ENCODE peak calls at places on chromosomes 3 and 15, in eight cellular contexts. Q, W, S, V, P, K, A and J are unnamed samples.

GRCh38 chr3:46904303-46905190 is 27.0 kb downstream of the PTH1R start:
- DNase-seq in S (peak; percentile 14), W (no peak), P (no peak), A (no peak), Q (no peak), V (no peak), K (peak; percentile 77), J (no peak)

GRCh38 chr3:143226678-143227291 is 107.2 kb downstream of the CHST2 start:
- DNase-seq in Q (no peak), S (peak; percentile 22), V (no peak), K (no peak), W (no peak), P (no peak), A (peak; percentile 31), J (peak; percentile 51)

GRCh38 chr3:53254810-53255359 is 937 bp downstream of the TKT start:
- DNase-seq in W (peak; percentile 66), V (peak; percentile 88), S (peak; percentile 95), A (peak; percentile 87), Q (peak; percentile 48), P (peak; percentile 25), K (peak; percentile 91), J (peak; percentile 89)

GRCh38 chr15:57566840-57567239 is 24.9 kb upstream of the MYZAP start:
- DNase-seq in W (peak; percentile 70), Q (no peak), S (peak; percentile 57), V (peak; percentile 86), A (peak; percentile 83), P (no peak), K (peak; percentile 41), J (peak; percentile 89)

GRCh38 chr3:49173116-49173791 is 1.9 kb downstream of the KLHDC8B start:
- DNase-seq in S (peak; percentile 49), K (peak; percentile 85), Q (no peak), A (no peak), W (peak; percentile 87), V (no peak), P (no peak), J (no peak)

GRCh38 chr3:37474936-37475335 is 300.6 kb upstream of the LRRFIP2 start:
- DNase-seq in P (no peak), S (no peak), Q (no peak), W (no peak), K (peak; percentile 90), V (no peak), A (no peak), J (no peak)

GRCh38 chr3:119647843-119648575 is 12.4 kb downstream of the POPDC2 start:
- DNase-seq in W (no peak), S (no peak), A (no peak), K (no peak), Q (no peak), P (no peak), V (no peak), J (no peak)

GRCh38 chr15:75718326-75718725 is 5.7 kb upstream of the CSPG4 start:
- DNase-seq in P (no peak), A (no peak), K (no peak), W (no peak), Q (peak; percentile 90), V (peak; percentile 64), S (no peak), J (no peak)

GRCh38 chr3:127197300-127198150 is 4.6 kb downstream of the PRR23E start:
- DNase-seq in A (peak; percentile 4), S (no peak), W (no peak), V (no peak), Q (no peak), P (no peak), K (no peak), J (no peak)

GRCh38 chr3:180646187-180646790 is 33.0 kb downstream of the CCDC39 start:
- DNase-seq in V (no peak), W (no peak), K (no peak), A (no peak), P (no peak), S (no peak), Q (no peak), J (no peak)

GRCh38 chr3:165225604-165226003 is 29.4 kb upstream of the SLITRK3 start:
- DNase-seq in V (no peak), P (no peak), K (no peak), W (no peak), S (no peak), A (no peak), Q (no peak), J (no peak)

GRCh38 chr3:184177767-184178306 is 3.2 kb downstream of the AP2M1 start:
- DNase-seq in K (no peak), S (no peak), Q (no peak), V (no peak), P (no peak), A (no peak), W (no peak), J (no peak)
- H3K4me3 ChIP-seq in K (no peak overlapping the region), S (no peak overlapping the region), Q (no peak overlapping the region), V (no peak overlapping the region), P (no peak overlapping the region), A (no peak overlapping the region), W (no peak overlapping the region), J (no peak overlapping the region)

DNA sequence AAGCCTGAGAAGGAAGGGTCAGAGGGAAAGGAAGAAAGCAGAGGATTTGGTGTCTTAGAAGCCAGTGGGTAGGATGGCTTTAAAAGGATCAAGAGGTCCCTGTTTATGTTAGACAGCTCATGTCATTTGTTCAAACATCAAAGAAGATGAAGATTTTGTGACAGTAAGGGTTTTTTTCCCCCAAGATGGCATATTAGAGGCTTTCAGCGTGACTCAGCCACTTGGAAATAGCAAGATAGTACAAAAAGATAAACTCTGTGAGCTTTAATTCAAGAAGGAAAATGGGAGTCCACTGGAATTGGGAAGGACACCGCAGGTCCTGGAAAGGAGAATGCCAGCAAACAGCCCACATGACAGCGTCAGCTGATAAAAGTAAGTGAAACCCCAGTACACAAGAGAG is 467.1 kb upstream of the THBS1 start:
- DNase-seq in P (no peak), A (no peak), S (no peak), Q (no peak), K (no peak), V (no peak), W (no peak), J (no peak)
- H3K4me1 ChIP-seq in P (no peaks in the 10 kb centered on the region), A (no peaks in the 10 kb centered on the region), S (no peaks in the 10 kb centered on the region), Q (no peaks in the 10 kb centered on the region), K (no peaks in the 10 kb centered on the region), V (no peaks in the 10 kb centered on the region), W (no peaks in the 10 kb centered on the region), J (no peaks in the 10 kb centered on the region)

GRCh38 chr15:96358006-96358794 is 27.7 kb downstream of the NR2F2 start:
- DNase-seq in V (no peak), W (no peak), K (peak; percentile 79), P (no peak), Q (no peak), S (no peak), A (no peak), J (no peak)

GRCh38 chr15:96360581-96361308 is 30.2 kb downstream of the NR2F2 start:
- DNase-seq in W (no peak), Q (no peak), P (no peak), K (peak; percentile 70), A (no peak), V (no peak), S (no peak), J (no peak)

GRCh38 chr15:96358795-96359190 is 28.3 kb downstream of the NR2F2 start:
- DNase-seq in W (no peak), P (no peak), S (no peak), A (no peak), V (no peak), K (no peak), Q (no peak), J (no peak)

GRCh38 chr15:96359772-96360498 is 29.4 kb downstream of the NR2F2 start:
- DNase-seq in A (no peak), Q (no peak), V (no peak), K (peak; percentile 93), S (no peak), P (no peak), W (no peak), J (peak; percentile 40)

GRCh38 chr15:96359371-96359771 is 28.9 kb downstream of the NR2F2 start:
- DNase-seq in Q (no peak), A (no peak), K (no peak), W (no peak), V (no peak), P (no peak), S (no peak), J (no peak)
- H3K4me3 ChIP-seq in Q (no peak overlapping the region), A (peak overlapping the region; percentile 16), K (peak overlapping the region; percentile 64), W (peak overlapping the region; percentile 28), V (no peak overlapping the region), P (no peak overlapping the region), S (no peak overlapping the region), J (no peak overlapping the region)

DNA sequence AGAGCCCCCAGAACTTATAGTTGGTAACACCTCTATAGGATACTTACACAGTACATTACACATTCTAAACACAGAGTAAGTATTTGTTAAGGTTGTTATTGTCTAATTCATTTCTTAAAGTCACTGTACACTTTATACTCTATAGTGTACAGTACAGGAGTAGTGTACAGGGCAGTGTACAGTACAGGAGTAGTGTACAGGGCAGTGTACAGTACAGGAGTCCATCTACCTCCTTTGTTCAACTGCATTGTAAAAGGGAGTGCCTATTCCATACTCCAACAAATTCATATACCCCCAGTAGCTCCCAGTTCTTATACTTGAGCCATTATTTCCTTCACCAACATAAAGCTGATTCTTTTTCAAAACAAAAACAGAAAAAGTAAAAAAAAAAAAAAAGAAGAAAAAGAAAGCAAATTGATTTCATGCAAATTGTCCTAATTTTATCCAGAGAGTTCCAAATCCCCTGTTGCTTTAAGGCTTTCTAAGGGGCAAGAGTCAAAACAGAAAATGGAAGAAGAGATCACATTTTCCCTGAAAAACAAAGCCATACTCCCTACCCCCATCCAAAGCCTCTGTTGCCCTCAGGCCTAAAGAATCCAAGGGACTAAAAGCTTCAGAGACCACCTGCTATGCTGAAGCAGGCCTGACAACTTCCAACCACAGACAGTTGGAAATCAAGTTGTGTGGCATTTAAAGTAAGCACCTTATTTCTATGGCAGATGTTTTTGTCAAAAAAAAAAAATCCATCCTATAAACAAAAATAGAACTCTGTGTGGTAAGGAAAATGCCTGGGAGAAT is 125.6 kb downstream of the PLCH1 start:
- DNase-seq in W (no peak), P (no peak), K (no peak), Q (no peak), A (no peak), S (no peak), V (no peak), J (no peak)
- H3K4me1 ChIP-seq in W (no peaks in the 10 kb centered on the region), P (no peaks in the 10 kb centered on the region), K (no peaks in the 10 kb centered on the region), Q (no peaks in the 10 kb centered on the region), A (no peaks in the 10 kb centered on the region), S (no peaks in the 10 kb centered on the region), V (no peaks in the 10 kb centered on the region), J (no peaks in the 10 kb centered on the region)

GRCh38 chr3:18412684-18413083 is 12.5 kb downstream of the SATB1 start:
- DNase-seq in A (no peak), V (no peak), S (no peak), Q (no peak), W (no peak), P (no peak), K (no peak), J (no peak)
- H3K4me3 ChIP-seq in A (no peak overlapping the region), V (no peak overlapping the region), S (no peak overlapping the region), Q (no peak overlapping the region), W (no peak overlapping the region), P (no peak overlapping the region), K (no peak overlapping the region), J (no peak overlapping the region)

DNA sequence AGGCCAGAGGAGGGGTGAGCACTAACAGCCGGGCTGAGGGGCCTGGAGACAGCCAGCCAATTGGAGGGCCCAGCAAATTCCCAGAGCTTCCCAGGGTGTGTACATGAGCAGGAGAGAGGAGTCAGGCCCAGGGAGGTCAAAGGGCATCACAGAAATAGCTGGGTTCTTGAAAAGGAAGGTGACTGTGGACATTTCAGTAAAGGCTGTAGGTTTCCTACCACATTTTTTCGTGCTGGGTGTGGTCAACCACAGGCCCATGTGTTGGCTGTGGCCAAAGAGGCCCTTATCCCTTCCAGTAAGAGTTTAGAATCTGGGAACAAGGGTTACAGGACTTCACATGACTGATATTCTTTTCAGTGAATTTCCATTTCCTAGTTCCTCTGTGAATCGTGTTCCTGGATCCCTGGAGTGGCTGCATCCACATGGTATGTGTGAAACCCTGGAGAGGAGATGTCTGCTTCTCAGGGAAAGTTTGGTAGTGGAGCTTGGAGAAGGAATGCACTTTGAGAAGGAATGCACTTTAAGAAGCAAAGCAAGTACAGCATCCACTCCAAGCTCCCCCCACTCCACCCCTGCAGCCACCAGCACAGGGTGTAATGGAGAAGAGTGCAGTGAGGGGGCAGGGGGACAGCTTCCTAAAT is 73.2 kb upstream of the HEG1 start:
- DNase-seq in A (no peak), W (no peak), P (no peak), Q (peak; percentile 94), K (no peak), V (no peak), S (no peak), J (no peak)
- H3K4me1 ChIP-seq in A (no peaks in the 10 kb centered on the region), W (peaks cover 65% of the 10 kb centered on the region), P (no peaks in the 10 kb centered on the region), Q (peaks cover 53% of the 10 kb centered on the region), K (no peaks in the 10 kb centered on the region), V (no peaks in the 10 kb centered on the region), S (no peaks in the 10 kb centered on the region), J (peaks cover 4% of the 10 kb centered on the region)